ENCODE peak calls at places on chromosomes 5 and 9, in five cellular contexts. N, V, C, M and K are unnamed samples.

GRCh38 chr9:84697494-84698114 is 28.1 kb downstream of the NTRK2 start:
- DNase-seq in N (peak; percentile 50), V (peak; percentile 96), C (peak; percentile 35), M (peak; percentile 92), K (no peak)

GRCh38 chr5:134242146-134242545 is 16.3 kb upstream of the PPP2CA start:
- DNase-seq in N (peak; percentile 88), V (no peak), C (peak; percentile 26), M (no peak), K (no peak)

GRCh38 chr9:99090366-99091130 is 14.4 kb upstream of the TGFBR1 start:
- DNase-seq in N (no peak), V (no peak), C (peak; percentile 47), M (no peak), K (no peak)

GRCh38 chr9:95250462-95251058 is 66.9 kb downstream of the FANCC start:
- DNase-seq in N (no peak), V (no peak), C (no peak), M (no peak), K (no peak)

GRCh38 chr5:141708016-141708415 is 26.0 kb upstream of the ARAP3 start:
- DNase-seq in N (no peak), V (no peak), C (no peak), M (no peak), K (no peak)

GRCh38 chr5:172007153-172007794 is 836 bp upstream of the FBXW11 start:
- DNase-seq in N (no peak), V (peak; percentile 71), C (peak; percentile 35), M (no peak), K (no peak)

GRCh38 chr5:34656700-34657549 is 797 bp downstream of the RAI14 start:
- DNase-seq in N (peak; percentile 33), V (peak; percentile 66), C (no peak), M (peak; percentile 83), K (no peak)

GRCh38 chr9:138069731-138070456 is 192.3 kb downstream of the CACNA1B start:
- DNase-seq in N (no peak), V (peak; percentile 56), C (no peak), M (peak; percentile 45), K (no peak)

GRCh38 chr5:172607213-172607793 is 33.8 kb upstream of the NEURL1B start:
- DNase-seq in N (no peak), V (no peak), C (no peak), M (no peak), K (no peak)

GRCh38 chr5:38831909-38832308 is 13.9 kb upstream of the OSMR start:
- DNase-seq in N (peak; percentile 53), V (peak; percentile 71), C (no peak), M (no peak), K (peak; percentile 41)

GRCh38 chr5:33850100-33850594 is 41.6 kb downstream of the ADAMTS12 start:
- DNase-seq in N (peak; percentile 74), V (peak; percentile 62), C (peak; percentile 97), M (no peak), K (peak; percentile 93)

GRCh38 chr9:33164138-33164809 is 2.9 kb downstream of the B4GALT1 start:
- DNase-seq in N (no peak), V (no peak), C (peak; percentile 64), M (no peak), K (no peak)

GRCh38 chr9:36039121-36039520 is 2.4 kb downstream of the RECK start:
- DNase-seq in N (no peak), V (no peak), C (no peak), M (no peak), K (no peak)

GRCh38 chr5:126370796-126371718 is 52.2 kb upstream of the GRAMD2B start:
- DNase-seq in N (peak; percentile 64), V (peak; percentile 61), C (peak; percentile 93), M (no peak), K (peak; percentile 76)

GRCh38 chr5:73170522-73170921 is 2.5 kb upstream of the TMEM174 start:
- DNase-seq in N (peak; percentile 31), V (peak; percentile 90), C (no peak), M (no peak), K (no peak)

GRCh38 chr5:124755565-124755964 is 9.1 kb upstream of the ZNF608 start:
- DNase-seq in N (peak; percentile 31), V (no peak), C (no peak), M (no peak), K (no peak)

GRCh38 chr9:74220327-74220726 is 276.8 kb upstream of the RORB start:
- DNase-seq in N (no peak), V (peak; percentile 65), C (no peak), M (no peak), K (no peak)

GRCh38 chr5:98463222-98463621 is 310.2 kb upstream of the RGMB start:
- DNase-seq in N (no peak), V (no peak), C (no peak), M (no peak), K (no peak)

GRCh38 chr5:180251887-180252286 is 40.0 kb downstream of the MAPK9 start:
- DNase-seq in N (no peak), V (no peak), C (no peak), M (no peak), K (no peak)